ENCODE peak calls at places on chromosomes 6 and 20, in ten cellular contexts. D is fibroblast of lung, J is cardiac muscle cell, Q is fibroblast of the aortic adventitia, U is body of pancreas, T is GM06990, E is hepatocyte, N is H1, X is RWPE1, Y is fibroblast of mammary gland. G is an unnamed sample.

GRCh38 chr20:17570347-17571152 is 675 bp downstream of the DSTN start:
- DNase-seq in D (peak), J (peak), Q (peak), U (peak), T (no peak), E (peak), N (no peak), X (peak), Y (peak), G (peak)

GRCh38 chr6:5084787-5085637 is at the start of gene PPP1R3G:
- DNase-seq in D (peak), J (peak), Q (peak), U (no peak), T (peak), E (peak), N (no peak), X (no peak), Y (peak), G (peak)

GRCh38 chr20:18657575-18657974 is 69.7 kb downstream of the DTD1 start:
- DNase-seq in D (peak), J (peak), Q (peak), U (no peak), T (no peak), E (no peak), N (no peak), X (no peak), Y (peak), G (no peak)

GRCh38 chr6:106974999-106975698 is 620 bp upstream of the CD24 start:
- DNase-seq in D (peak), J (peak), Q (no peak), U (peak), T (peak), E (peak), N (no peak), X (peak), Y (peak), G (peak)

GRCh38 chr6:88561034-88561973 is 395.2 kb upstream of the CNR1 start:
- DNase-seq in D (no peak), J (no peak), Q (no peak), U (no peak), T (no peak), E (no peak), N (no peak), X (no peak), Y (no peak), G (no peak)

GRCh38 chr6:149335924-149336323 is 18.4 kb downstream of the TAB2 start:
- DNase-seq in D (peak), J (peak), Q (peak), U (no peak), T (no peak), E (peak), N (no peak), X (peak), Y (peak), G (peak)

GRCh38 chr20:47614703-47615309 is 113.1 kb downstream of the NCOA3 start:
- DNase-seq in D (no peak), J (no peak), Q (no peak), U (no peak), T (no peak), E (no peak), N (no peak), X (no peak), Y (no peak), G (no peak)

GRCh38 chr6:35436071-35436865 is 15.9 kb upstream of the FANCE start:
- DNase-seq in D (no peak), J (no peak), Q (no peak), U (no peak), T (no peak), E (no peak), N (no peak), X (no peak), Y (no peak), G (no peak)

GRCh38 chr6:61886608-61887259 is 399.3 kb downstream of the KHDRBS2 start:
- DNase-seq in D (no peak), J (no peak), Q (no peak), U (no peak), T (no peak), E (peak), N (no peak), X (no peak), Y (no peak), G (no peak)

GRCh38 chr6:136652656-136653055 is 102.4 kb upstream of the MAP7 start:
- DNase-seq in D (no peak), J (no peak), Q (no peak), U (no peak), T (no peak), E (no peak), N (no peak), X (no peak), Y (no peak), G (no peak)

GRCh38 chr20:63863798-63864544 is 1.1 kb upstream of the TPD52L2 start:
- DNase-seq in D (peak), J (peak), Q (peak), U (peak), T (peak), E (peak), N (peak), X (peak), Y (peak), G (peak)

GRCh38 chr20:50824137-50824536 is 29.3 kb downstream of the BCAS4 start:
- DNase-seq in D (peak), J (peak), Q (peak), U (peak), T (no peak), E (no peak), N (no peak), X (no peak), Y (peak), G (no peak)

GRCh38 chr6:149093643-149094042 is 223.9 kb upstream of the TAB2 start:
- DNase-seq in D (peak), J (peak), Q (peak), U (no peak), T (no peak), E (no peak), N (no peak), X (no peak), Y (peak), G (no peak)

GRCh38 chr6:155709262-155709661 is 253.6 kb upstream of the NOX3 start:
- DNase-seq in D (no peak), J (no peak), Q (no peak), U (no peak), T (no peak), E (no peak), N (no peak), X (no peak), Y (no peak), G (no peak)

GRCh38 chr6:145187491-145188206 is 547.7 kb downstream of the EPM2A start:
- DNase-seq in D (no peak), J (no peak), Q (no peak), U (no peak), T (no peak), E (no peak), N (no peak), X (no peak), Y (no peak), G (no peak)

GRCh38 chr6:85569323-85569722 is 24.3 kb downstream of the SNX14 start:
- DNase-seq in D (peak), J (peak), Q (peak), U (no peak), T (no peak), E (no peak), N (no peak), X (peak), Y (peak), G (no peak)

GRCh38 chr6:33779305-33779704 is 9.6 kb downstream of the LEMD2 start:
- DNase-seq in D (no peak), J (no peak), Q (no peak), U (no peak), T (no peak), E (no peak), N (no peak), X (no peak), Y (no peak), G (no peak)
- TF ChIP-seq CTCF in D (peak), J (no peak), Q (no peak), U (no peak), T (no peak), E (no peak), N (no peak), X (no peak), Y (no peak), G (no peak)

GRCh38 chr6:14283600-14284235 is 166.1 kb downstream of the CD83 start:
- DNase-seq in D (no peak), J (no peak), Q (no peak), U (no peak), T (no peak), E (no peak), N (no peak), X (no peak), Y (peak), G (no peak)
- TF ChIP-seq CTCF in D (peak), J (peak), Q (no peak), U (peak), T (no peak), E (peak), N (no peak), X (no peak), Y (peak), G (no peak)

GRCh38 chr6:168131464-168132415 is 52.7 kb upstream of the FRMD1 start:
- DNase-seq in D (no peak), J (peak), Q (no peak), U (no peak), T (no peak), E (peak), N (no peak), X (no peak), Y (no peak), G (no peak)

GRCh38 chr6:168133707-168134398 is 54.8 kb upstream of the FRMD1 start:
- DNase-seq in D (no peak), J (peak), Q (no peak), U (no peak), T (no peak), E (no peak), N (no peak), X (no peak), Y (no peak), G (no peak)

GRCh38 chr6:168134399-168135201 is 55.6 kb upstream of the FRMD1 start:
- DNase-seq in D (no peak), J (no peak), Q (no peak), U (no peak), T (no peak), E (no peak), N (no peak), X (no peak), Y (no peak), G (no peak)

GRCh38 chr6:168132531-168133184 is 53.6 kb upstream of the FRMD1 start:
- DNase-seq in D (peak), J (peak), Q (peak), U (peak), T (no peak), E (peak), N (peak), X (peak), Y (peak), G (peak)

GRCh38 chr6:168133186-168133585 is 54.2 kb upstream of the FRMD1 start:
- DNase-seq in D (peak), J (peak), Q (peak), U (no peak), T (no peak), E (peak), N (no peak), X (no peak), Y (peak), G (no peak)
- TF ChIP-seq CTCF in D (no peak), J (no peak), Q (no peak), U (no peak), T (no peak), E (no peak), N (no peak), X (no peak), Y (no peak), G (no peak)

GRCh38 chr6:79868098-79868722 is 79.1 kb downstream of the ELOVL4 start:
- DNase-seq in D (peak), J (peak), Q (peak), U (peak), T (no peak), E (peak), N (no peak), X (peak), Y (peak), G (peak)
- TF ChIP-seq CTCF in D (peak), J (peak), Q (peak), U (peak), T (peak), E (peak), N (no peak), X (peak), Y (peak), G (peak)

GRCh38 chr6:51684038-51684437 is 403.4 kb downstream of the PKHD1 start:
- DNase-seq in D (no peak), J (no peak), Q (no peak), U (no peak), T (no peak), E (no peak), N (no peak), X (no peak), Y (no peak), G (no peak)
- TF ChIP-seq CTCF in D (no peak), J (no peak), Q (no peak), U (no peak), T (peak), E (no peak), N (no peak), X (no peak), Y (no peak), G (no peak)

GRCh38 chr20:23546435-23547144 is 21.7 kb downstream of the CST9L start:
- DNase-seq in D (no peak), J (no peak), Q (no peak), U (no peak), T (no peak), E (no peak), N (no peak), X (no peak), Y (no peak), G (no peak)
- TF ChIP-seq CTCF in D (no peak), J (no peak), Q (no peak), U (no peak), T (no peak), E (no peak), N (no peak), X (no peak), Y (no peak), G (no peak)

G was measured in activated CD8-positive, alpha-beta T cell treated with anti-CD3 and anti-CD28 coated beads for 36 hours.